ENCODE peak calls at places on chromosomes 16 and 17, in eight cellular contexts. K is stimulated activated CD4-positive, alpha-beta T cell treated with anti-CD3 and anti-CD28 coated beads, Interleukin-2, amount 100 ng/mL, for 4 hours; A is T-cell; W is dorsolateral prefrontal cortex; J is renal cortical epithelial cell; B is esophagus squamous epithelium; G is activated T-cell treated with anti-CD3 and anti-CD28 coated beads for 1 hour; C is caudate nucleus. E is an unnamed sample.

GRCh38 chr17:33904438-33904837 is 350.6 kb upstream of the CCL2 start:
- DNase-seq in K (no peak), A (no peak), W (no peak), J (no peak), B (no peak), G (no peak), C (no peak), E (no peak)

GRCh38 chr17:56393156-56393555 is 200.3 kb upstream of the NOG start:
- DNase-seq in K (no peak), A (no peak), W (no peak), J (no peak), B (no peak), G (no peak), C (no peak), E (no peak)

GRCh38 chr16:53415504-53415903 is 18.8 kb upstream of the RBL2 start:
- DNase-seq in K (no peak), A (no peak), W (no peak), J (peak; percentile 21), B (no peak), G (no peak), C (no peak), E (no peak)

GRCh38 chr17:17463821-17464220 is 13.0 kb upstream of the MED9 start:
- DNase-seq in K (no peak), A (no peak), W (peak; percentile 49), J (no peak), B (no peak), G (no peak), C (no peak), E (no peak)

GRCh38 chr17:77817953-77818352 is 140.6 kb upstream of the TNRC6C start:
- DNase-seq in K (no peak), A (no peak), W (no peak), J (no peak), B (no peak), G (no peak), C (no peak), E (no peak)

GRCh38 chr16:88130681-88131080 is 179.4 kb downstream of the BANP start:
- DNase-seq in K (no peak), A (no peak), W (no peak), J (no peak), B (no peak), G (no peak), C (no peak), E (no peak)

GRCh38 chr17:42525221-42525620 is 10.8 kb upstream of the NAGLU start:
- DNase-seq in K (no peak), A (no peak), W (no peak), J (no peak), B (no peak), G (no peak), C (no peak), E (no peak)

GRCh38 chr17:40975516-40975915 is 8.6 kb downstream of the KRT40 start:
- DNase-seq in K (no peak), A (no peak), W (no peak), J (no peak), B (no peak), G (no peak), C (no peak), E (no peak)

GRCh38 chr17:10790491-10791401 is 13.2 kb downstream of the TMEM238L start:
- DNase-seq in K (no peak), A (no peak), W (no peak), J (peak; percentile 15), B (no peak), G (no peak), C (no peak), E (no peak)

GRCh38 chr16:56265746-56266145 is 74.5 kb downstream of the GNAO1 start:
- DNase-seq in K (no peak), A (no peak), W (no peak), J (no peak), B (no peak), G (no peak), C (no peak), E (no peak)

GRCh38 chr16:67252806-67253497 is 4.2 kb downstream of the SLC9A5 start:
- DNase-seq in K (no peak), A (no peak), W (no peak), J (no peak), B (no peak), G (no peak), C (no peak), E (peak; percentile 18)

GRCh38 chr17:40190197-40191021 is 13.1 kb downstream of the RAPGEFL1 start:
- DNase-seq in K (no peak), A (peak; percentile 16), W (no peak), J (no peak), B (no peak), G (peak; percentile 27), C (no peak), E (no peak)

GRCh38 chr16:85905110-85906095 is 6.4 kb downstream of the IRF8 start:
- DNase-seq in K (no peak), A (no peak), W (no peak), J (no peak), B (no peak), G (no peak), C (no peak), E (no peak)

GRCh38 chr17:8904201-8904600 is 36.7 kb upstream of the PIK3R6 start:
- DNase-seq in K (no peak), A (no peak), W (no peak), J (no peak), B (no peak), G (no peak), C (no peak), E (no peak)

GRCh38 chr16:74766729-74767128 is 7.9 kb downstream of the FA2H start:
- DNase-seq in K (no peak), A (no peak), W (no peak), J (no peak), B (no peak), G (no peak), C (no peak), E (no peak)

GRCh38 chr16:8850279-8850885 is 18.4 kb downstream of the CARHSP1 start:
- DNase-seq in K (no peak), A (no peak), W (no peak), J (peak; percentile 78), B (no peak), G (no peak), C (no peak), E (peak; percentile 67)

GRCh38 chr17:40993856-40994255 is at the start of gene KRTAP3-3:
- DNase-seq in K (no peak), A (no peak), W (no peak), J (no peak), B (no peak), G (no peak), C (no peak), E (no peak)

GRCh38 chr17:72264682-72265405 is 144.0 kb downstream of the SOX9 start:
- DNase-seq in K (no peak), A (no peak), W (no peak), J (no peak), B (no peak), G (no peak), C (no peak), E (no peak)

GRCh38 chr16:67525176-67525860 is 3.3 kb upstream of the RIPOR1 start:
- DNase-seq in K (no peak), A (no peak), W (no peak), J (no peak), B (no peak), G (no peak), C (no peak), E (no peak)

GRCh38 chr16:70512456-70512855 is 10.9 kb downstream of the COG4 start:
- DNase-seq in K (no peak), A (no peak), W (no peak), J (peak; percentile 66), B (no peak), G (no peak), C (no peak), E (no peak)

E was measured in heart left ventricle.